ENCODE peak calls at places on chromosomes 3 and 15, in five cellular contexts. U, G, W, K and S are unnamed samples.

GRCh38 chr15:76991741-76992645 is 2.9 kb upstream of the PSTPIP1 start:
- DNase-seq in U (no peak), G (no peak), W (no peak), K (no peak), S (no peak)

GRCh38 chr15:57323806-57324589 is 52.3 kb upstream of the CGNL1 start:
- DNase-seq in U (peak; percentile 34), G (peak; percentile 64), W (peak; percentile 16), K (no peak), S (peak; percentile 55)

GRCh38 chr3:9834520-9835380 is 9.1 kb downstream of the RPUSD3 start:
- DNase-seq in U (no peak), G (no peak), W (no peak), K (no peak), S (no peak)

GRCh38 chr3:194711913-194712312 is 26.2 kb downstream of the FAM43A start:
- DNase-seq in U (peak; percentile 90), G (peak; percentile 96), W (peak; percentile 85), K (peak; percentile 99), S (peak; percentile 82)

GRCh38 chr15:96051598-96051997 is 278.9 kb upstream of the NR2F2 start:
- DNase-seq in U (no peak), G (no peak), W (no peak), K (no peak), S (no peak)

GRCh38 chr3:194194051-194194756 is 58.3 kb downstream of the HES1 start:
- DNase-seq in U (no peak), G (no peak), W (no peak), K (no peak), S (no peak)

GRCh38 chr3:61562810-61563613 is 1.6 kb downstream of the PTPRG start:
- DNase-seq in U (no peak), G (no peak), W (peak; percentile 29), K (peak; percentile 34), S (no peak)

GRCh38 chr3:8324727-8325126 is 176.9 kb upstream of the LMCD1 start:
- DNase-seq in U (no peak), G (peak; percentile 58), W (peak; percentile 55), K (peak; percentile 62), S (peak; percentile 50)

GRCh38 chr3:136120373-136121348 is 75.5 kb downstream of the MSL2 start:
- DNase-seq in U (no peak), G (no peak), W (peak; percentile 29), K (no peak), S (no peak)

GRCh38 chr3:125440970-125441369 is 65.8 kb upstream of the ZNF148 start:
- DNase-seq in U (no peak), G (no peak), W (no peak), K (no peak), S (no peak)

GRCh38 chr3:112778298-112779008 is 68.2 kb downstream of the CD200R1L start:
- DNase-seq in U (peak; percentile 71), G (peak; percentile 86), W (peak; percentile 89), K (peak; percentile 91), S (peak; percentile 86)

GRCh38 chr15:49918106-49918505 is 200.9 kb downstream of the ATP8B4 start:
- DNase-seq in U (no peak), G (peak; percentile 6), W (peak; percentile 8), K (peak; percentile 67), S (peak; percentile 70)

GRCh38 chr15:39628131-39628482 is 47.2 kb downstream of the THBS1 start:
- DNase-seq in U (no peak), G (no peak), W (no peak), K (no peak), S (no peak)

GRCh38 chr3:101095703-101096102 is 102.5 kb upstream of the ABI3BP start:
- DNase-seq in U (no peak), G (no peak), W (peak; percentile 31), K (no peak), S (no peak)

GRCh38 chr3:46928297-46928696 is 48.2 kb downstream of the CCDC12 start:
- DNase-seq in U (no peak), G (no peak), W (no peak), K (no peak), S (no peak)

GRCh38 chr15:86608461-86608860 is 528.8 kb downstream of the AGBL1 start:
- DNase-seq in U (no peak), G (no peak), W (peak; percentile 13), K (no peak), S (no peak)

GRCh38 chr3:57757642-57758297 is 1.7 kb downstream of the SLMAP start:
- DNase-seq in U (no peak), G (peak; percentile 44), W (no peak), K (peak; percentile 29), S (peak; percentile 31)

GRCh38 chr3:28198161-28198560 is 43.3 kb upstream of the CMC1 start:
- DNase-seq in U (no peak), G (no peak), W (no peak), K (no peak), S (no peak)

GRCh38 chr3:106256249-106256957 is 387.6 kb upstream of the CBLB start:
- DNase-seq in U (no peak), G (no peak), W (no peak), K (no peak), S (no peak)

GRCh38 chr15:91032919-91033803 is 10.8 kb upstream of the VPS33B start:
- DNase-seq in U (no peak), G (peak; percentile 76), W (no peak), K (peak; percentile 25), S (no peak)

GRCh38 chr3:47315069-47315647 is 32.4 kb downstream of the KLHL18 start:
- DNase-seq in U (no peak), G (no peak), W (peak; percentile 3), K (peak; percentile 21), S (peak; percentile 45)

GRCh38 chr3:158911586-158911985 is 109.7 kb downstream of the MFSD1 start:
- DNase-seq in U (no peak), G (peak; percentile 73), W (no peak), K (no peak), S (no peak)

GRCh38 chr3:130907500-130907899 is 13.6 kb downstream of the ATP2C1 start:
- DNase-seq in U (no peak), G (no peak), W (no peak), K (no peak), S (no peak)

GRCh38 chr3:172150896-172151295 is 111.5 kb downstream of the FNDC3B start:
- DNase-seq in U (no peak), G (peak; percentile 52), W (no peak), K (no peak), S (no peak)

GRCh38 chr3:143847787-143848631 is at the start of gene SLC9A9:
- DNase-seq in U (peak; percentile 51), G (peak; percentile 45), W (peak; percentile 77), K (peak; percentile 86), S (peak; percentile 86)

GRCh38 chr3:155232605-155233004 is 60.9 kb downstream of the STRIT1 start:
- DNase-seq in U (peak; percentile 84), G (peak; percentile 98), W (peak; percentile 95), K (peak; percentile 98), S (peak; percentile 99)

GRCh38 chr15:80573614-80574013 is 121.5 kb upstream of the ABHD17C start:
- DNase-seq in U (no peak), G (no peak), W (no peak), K (no peak), S (no peak)

GRCh38 chr3:77254967-77255831 is 215.3 kb downstream of the ROBO2 start:
- DNase-seq in U (no peak), G (peak; percentile 80), W (peak; percentile 55), K (peak; percentile 59), S (peak; percentile 54)

GRCh38 chr15:81108427-81108826 is 25.6 kb upstream of the CFAP161 start:
- DNase-seq in U (no peak), G (peak; percentile 26), W (no peak), K (peak; percentile 29), S (no peak)

GRCh38 chr3:21654662-21655061 is 96.3 kb downstream of the ZNF385D start:
- DNase-seq in U (no peak), G (peak; percentile 86), W (peak; percentile 68), K (peak; percentile 82), S (peak; percentile 85)

GRCh38 chr3:182795383-182795782 is 2.1 kb downstream of the ATP11B start:
- DNase-seq in U (no peak), G (peak; percentile 78), W (peak; percentile 17), K (peak; percentile 18), S (peak; percentile 25)

GRCh38 chr15:23467110-23467600 is 20.1 kb upstream of the GOLGA6L2 start:
- DNase-seq in U (no peak), G (peak; percentile 67), W (peak; percentile 41), K (peak; percentile 45), S (peak; percentile 53)

GRCh38 chr3:25713316-25713967 is 48.7 kb upstream of the TOP2B start:
- DNase-seq in U (no peak), G (no peak), W (peak; percentile 3), K (no peak), S (no peak)

GRCh38 chr3:196422976-196423781 is 9.0 kb downstream of the UBXN7 start:
- DNase-seq in U (no peak), G (no peak), W (no peak), K (no peak), S (peak; percentile 36)

GRCh38 chr15:46646476-46646875 is 1011.6 kb downstream of the SQOR start:
- DNase-seq in U (no peak), G (no peak), W (no peak), K (no peak), S (no peak)
- TF ChIP-seq CTCF in U (no peak), G (no peak), W (no peak), K (no peak), S (no peak)

DNA sequence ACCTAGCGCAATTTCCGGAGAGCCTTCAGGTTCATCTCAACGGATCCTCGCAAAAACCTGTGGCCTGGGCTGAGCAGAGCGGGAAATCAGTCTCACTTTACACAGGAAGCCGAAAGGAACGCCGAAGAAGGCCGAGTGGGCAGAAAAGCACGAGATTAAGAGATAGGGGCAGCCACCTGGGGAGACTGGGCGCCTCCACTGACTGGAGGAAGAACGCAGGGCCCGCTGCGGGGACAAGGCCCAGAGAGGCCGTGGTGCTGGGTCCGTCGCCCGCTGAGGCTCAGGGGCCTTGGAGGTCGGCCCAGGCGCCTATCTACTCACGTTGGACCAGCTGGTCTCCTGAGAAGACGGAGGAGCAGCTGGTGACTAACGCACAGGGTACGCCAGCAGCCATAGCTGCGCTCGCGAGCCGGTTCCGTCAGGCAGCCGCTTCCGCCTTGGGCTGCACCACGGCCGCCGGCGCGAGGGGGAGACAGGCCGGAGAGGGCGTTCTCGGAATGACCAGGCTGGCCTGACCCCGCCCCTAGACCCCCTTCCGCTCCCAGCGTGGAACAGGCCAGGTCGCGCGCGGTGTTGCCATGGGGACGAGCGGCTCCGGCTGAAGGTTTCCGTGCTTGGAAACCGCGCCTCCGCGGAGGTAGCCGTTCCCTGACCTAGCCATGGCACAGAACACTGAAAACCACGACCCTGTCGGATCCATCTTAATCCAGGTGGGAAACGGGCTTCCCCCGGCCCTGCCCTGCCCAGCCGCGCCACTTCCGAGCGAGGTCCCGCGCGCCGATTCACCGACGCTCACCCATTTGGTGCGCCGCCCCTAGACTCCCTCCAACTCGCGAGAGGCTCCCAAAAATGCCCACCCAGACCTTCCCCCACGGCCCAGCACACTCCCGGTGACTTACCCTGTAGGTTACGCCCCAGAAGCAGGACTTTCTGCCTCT is at the start of the genes AAGAB and IQCH:
- DNase-seq in U (peak; percentile 82), G (peak; percentile 94), W (peak; percentile 98), K (peak; percentile 98), S (peak; percentile 97)
- H3K4me3 ChIP-seq in U (peak within 1 kb of the TSS; percentile 99), G (peak within 1 kb of the TSS; percentile 78), W (peak within 1 kb of the TSS; percentile 97), K (peak within 1 kb of the TSS; percentile 97), S (peak within 1 kb of the TSS; percentile 99)

GRCh38 chr3:179882322-179882721 is 154.4 kb downstream of the PEX5L start:
- DNase-seq in U (no peak), G (no peak), W (no peak), K (no peak), S (no peak)
- TF ChIP-seq CTCF in U (no peak), G (no peak), W (no peak), K (no peak), S (no peak)

GRCh38 chr3:138300657-138301056 is 29.0 kb downstream of the NME9 start:
- DNase-seq in U (no peak), G (no peak), W (no peak), K (no peak), S (no peak)

GRCh38 chr3:138296639-138297038 is 33.0 kb downstream of the NME9 start:
- DNase-seq in U (no peak), G (no peak), W (no peak), K (no peak), S (no peak)

GRCh38 chr3:138297059-138297607 is 32.5 kb downstream of the NME9 start:
- DNase-seq in U (no peak), G (no peak), W (no peak), K (no peak), S (no peak)
- H3K4me3 ChIP-seq in U (no peak overlapping the region), G (no peak overlapping the region), W (no peak overlapping the region), K (no peak overlapping the region), S (no peak overlapping the region)